ENCODE peak calls at places on chromosomes 1 and 21, in ten cellular contexts. D, V, H, Q, U, G, R, O, B and E are unnamed samples.

GRCh38 chr1:60921175-60921574 is 161.2 kb upstream of the NFIA start:
- DNase-seq in O (no peak), G (no peak), V (no peak), B (no peak), D (no peak), Q (no peak), H (no peak), U (no peak), R (peak), E (no peak)

GRCh38 chr1:108523829-108524228 is 36.1 kb upstream of the EEIG2 start:
- DNase-seq in V (no peak), G (no peak), O (no peak), U (no peak), H (no peak), D (no peak), Q (no peak), R (no peak), B (no peak), E (no peak)

GRCh38 chr1:200738348-200738732 is 353 bp upstream of the CAMSAP2 start:
- DNase-seq in B (no peak), H (no peak), R (no peak), U (no peak), V (no peak), O (no peak), G (no peak), D (no peak), Q (no peak), E (no peak)

GRCh38 chr1:63592536-63593302 is 492 bp upstream of the PGM1 start:
- DNase-seq in H (no peak), O (no peak), B (no peak), Q (no peak), U (no peak), G (no peak), D (no peak), R (no peak), V (no peak), E (no peak)

GRCh38 chr1:226569879-226570547 is 21.4 kb downstream of the STUM start:
- DNase-seq in G (no peak), U (no peak), B (no peak), H (no peak), D (peak), Q (no peak), V (peak), O (no peak), R (peak), E (no peak)

GRCh38 chr1:12038356-12039140 is 19.2 kb downstream of the MIIP start:
- DNase-seq in G (peak), Q (no peak), B (no peak), D (no peak), O (no peak), V (no peak), U (no peak), R (no peak), H (no peak), E (no peak)

GRCh38 chr1:196557797-196558196 is 50.4 kb downstream of the KCNT2 start:
- DNase-seq in V (no peak), Q (no peak), B (no peak), O (no peak), U (no peak), D (no peak), G (no peak), H (no peak), R (no peak), E (no peak)

GRCh38 chr1:156898151-156898550 is 4.6 kb downstream of the PEAR1 start:
- DNase-seq in H (no peak), B (no peak), D (peak), R (no peak), G (peak), O (peak), Q (peak), V (no peak), U (no peak), E (no peak)

GRCh38 chr1:29786195-29786594 is 549.9 kb downstream of the PTPRU start:
- DNase-seq in B (no peak), Q (no peak), U (no peak), G (no peak), H (no peak), R (no peak), V (no peak), O (no peak), D (no peak), E (no peak)

GRCh38 chr1:116498789-116499628 is 71.8 kb downstream of the CD58 start:
- DNase-seq in D (peak), O (peak), G (peak), Q (peak), B (peak), H (peak), V (peak), U (no peak), R (peak), E (peak)

GRCh38 chr1:61797045-61797755 is 54.9 kb downstream of the PATJ start:
- DNase-seq in U (no peak), O (no peak), D (no peak), V (no peak), H (no peak), G (no peak), Q (peak), R (no peak), B (no peak), E (no peak)

GRCh38 chr1:183931646-183932271 is 105.8 kb downstream of the COLGALT2 start:
- DNase-seq in H (no peak), U (no peak), D (no peak), G (no peak), V (no peak), R (no peak), Q (peak), O (no peak), B (no peak), E (no peak)

GRCh38 chr1:39776400-39776713 is 5.2 kb upstream of the OXCT2 start:
- DNase-seq in B (no peak), H (no peak), V (no peak), G (no peak), Q (no peak), R (no peak), O (no peak), U (no peak), D (no peak), E (no peak)

GRCh38 chr1:121586369-121587229 is 401.8 kb downstream of the SRGAP2C start:
- DNase-seq in V (peak), H (no peak), Q (peak), G (no peak), O (no peak), U (no peak), R (no peak), D (peak), B (no peak), E (no peak)

GRCh38 chr1:66251521-66251920 is 282.4 kb upstream of the SGIP1 start:
- DNase-seq in H (no peak), B (no peak), R (peak), U (no peak), G (no peak), Q (no peak), D (no peak), V (no peak), O (no peak), E (no peak)

GRCh38 chr1:167627865-167628641 is 2.0 kb upstream of the RCSD1 start:
- DNase-seq in B (no peak), U (no peak), V (peak), H (peak), O (no peak), R (no peak), Q (no peak), D (no peak), G (no peak), E (no peak)

GRCh38 chr21:31137951-31138350 is 99.7 kb upstream of the KRTAP19-8 start:
- DNase-seq in V (no peak), U (no peak), G (no peak), R (no peak), H (no peak), D (no peak), O (no peak), B (no peak), Q (no peak), E (no peak)

GRCh38 chr1:182608850-182609610 is 4.8 kb upstream of the RGS16 start:
- DNase-seq in G (no peak), D (peak), B (no peak), U (no peak), Q (peak), R (no peak), H (no peak), O (no peak), V (no peak), E (no peak)

GRCh38 chr1:162536511-162536910 is 25.0 kb upstream of the UAP1 start:
- DNase-seq in V (no peak), D (no peak), R (no peak), G (no peak), H (no peak), U (peak), Q (no peak), B (no peak), O (no peak), E (no peak)

GRCh38 chr1:63148825-63149645 is 173.3 kb upstream of the FOXD3 start:
- DNase-seq in B (peak), V (peak), D (peak), H (no peak), Q (peak), R (peak), U (no peak), O (no peak), G (peak), E (peak)

GRCh38 chr1:31815307-31815645 is 546 bp downstream of the SPOCD1 start:
- DNase-seq in G (no peak), O (no peak), D (no peak), V (no peak), H (no peak), B (no peak), R (no peak), U (no peak), Q (no peak), E (no peak)

GRCh38 chr1:37958690-37959089 is 11.8 kb upstream of the INPP5B start:
- DNase-seq in R (no peak), V (no peak), H (no peak), B (no peak), O (no peak), D (no peak), Q (peak), U (peak), G (no peak), E (no peak)

GRCh38 chr1:193868425-193868824 is 682.0 kb upstream of the B3GALT2 start:
- DNase-seq in G (no peak), Q (no peak), D (no peak), B (no peak), U (no peak), V (no peak), O (no peak), H (no peak), R (no peak), E (no peak)

GRCh38 chr1:229199892-229200291 is 71.0 kb upstream of the RAB4A start:
- DNase-seq in B (no peak), G (no peak), Q (no peak), U (no peak), V (no peak), O (peak), D (no peak), R (no peak), H (peak), E (no peak)

GRCh38 chr1:44015206-44015605 is 16.1 kb downstream of the SLC6A9 start:
- DNase-seq in V (no peak), U (no peak), R (no peak), Q (no peak), H (no peak), B (no peak), D (no peak), O (peak), G (no peak), E (no peak)

GRCh38 chr1:88608139-88608943 is 75.7 kb upstream of the PKN2 start:
- DNase-seq in Q (peak), O (no peak), V (no peak), B (no peak), H (peak), U (no peak), R (no peak), G (no peak), D (peak), E (no peak)

GRCh38 chr1:55309053-55309452 is 93.9 kb upstream of the USP24 start:
- DNase-seq in Q (peak), U (no peak), R (no peak), V (no peak), G (no peak), O (no peak), H (no peak), D (no peak), B (no peak), E (no peak)

GRCh38 chr1:28339551-28339950 is 10.7 kb downstream of the MED18 start:
- DNase-seq in D (no peak), H (no peak), O (no peak), R (no peak), V (no peak), G (no peak), B (no peak), U (no peak), Q (no peak), E (no peak)

DNA sequence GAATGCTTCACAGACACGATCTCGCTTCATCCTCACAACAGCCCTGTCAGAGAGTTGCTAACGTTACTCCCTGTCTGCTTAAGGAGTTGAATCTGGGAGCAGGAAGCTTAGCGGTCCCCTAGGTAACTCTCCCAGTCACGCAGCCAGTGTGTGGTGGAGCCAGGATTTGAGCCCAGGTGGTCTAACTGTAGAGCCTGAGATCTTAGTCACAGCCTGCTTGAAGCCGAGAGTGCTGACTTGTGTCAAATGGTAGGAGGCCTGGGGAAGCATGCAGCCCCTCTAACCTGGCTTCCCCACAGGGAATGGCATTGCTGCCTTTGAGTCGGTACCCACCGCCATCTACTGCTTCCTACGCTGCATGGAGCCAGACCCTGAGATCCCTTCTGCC is 4.1 kb downstream of the ADPRS start:
- DNase-seq in V (no peak), H (no peak), B (no peak), D (no peak), G (peak), Q (no peak), R (no peak), U (no peak), O (no peak), E (no peak)
- H3K27ac ChIP-seq in V (no peak), H (no peak), B (no peak), D (no peak), G (no peak), Q (no peak), R (no peak), U (no peak), O (no peak), E (peak)

DNA sequence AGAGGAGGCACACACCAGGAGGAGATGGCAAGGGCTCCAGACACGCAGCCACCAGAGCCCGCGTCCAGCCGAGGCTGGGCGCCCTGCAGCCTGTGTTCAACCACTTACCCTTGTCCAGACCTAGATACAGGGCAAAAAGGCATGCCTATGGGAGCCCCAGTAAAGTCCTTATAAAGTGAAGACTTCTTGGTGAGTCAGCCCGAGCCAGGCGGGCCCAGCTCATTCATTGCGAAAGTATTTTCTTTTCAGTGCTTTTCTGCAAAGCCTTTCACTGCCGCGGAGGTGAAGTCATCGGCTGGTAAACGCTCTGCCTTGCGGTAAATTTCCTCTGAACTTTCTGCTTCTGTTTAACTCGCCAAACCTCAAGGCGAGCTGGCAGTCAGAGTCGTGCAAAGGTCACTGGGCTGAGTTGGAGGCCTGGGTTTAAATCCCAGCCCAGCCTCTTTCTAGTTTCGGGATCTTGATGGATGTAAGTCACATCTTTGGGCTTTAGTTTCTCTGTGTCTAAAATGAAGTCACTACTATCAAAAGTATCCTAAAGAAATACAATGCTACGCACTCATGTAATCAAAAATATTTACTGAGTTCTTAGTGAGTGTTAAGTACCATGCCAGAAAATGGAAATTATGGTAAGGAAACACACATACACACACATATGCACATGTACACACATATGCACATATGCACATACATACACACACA is 54.7 kb upstream of the IFFO2 start:
- DNase-seq in V (peak), G (peak), R (no peak), H (peak), U (peak), Q (peak), O (peak), D (peak), B (peak), E (peak)
- H3K27ac ChIP-seq in V (no peak), G (peak), R (no peak), H (no peak), U (peak), Q (peak), O (peak), D (peak), B (peak), E (no peak)

DNA sequence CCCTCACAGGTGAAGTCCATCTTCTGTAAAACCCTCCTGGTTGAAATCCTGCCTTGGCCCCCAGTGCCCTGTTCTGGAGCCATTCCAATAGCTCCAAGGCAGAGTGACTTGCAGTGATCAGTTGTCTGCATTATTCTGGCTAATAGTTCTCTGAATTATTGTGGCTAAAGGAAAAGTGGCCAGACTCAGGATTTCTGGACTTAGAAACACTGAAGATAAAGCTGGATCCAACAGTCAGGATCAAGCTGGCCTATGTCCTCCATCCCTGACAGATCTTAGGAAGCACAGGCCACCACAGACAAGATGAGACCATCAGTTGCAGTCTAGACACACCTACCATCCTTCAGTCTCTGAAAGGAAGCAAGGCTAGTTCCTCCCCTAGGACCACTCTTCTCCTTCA is 801 bp upstream of the C2CD4D start:
- DNase-seq in Q (no peak), H (no peak), R (no peak), V (no peak), G (no peak), D (no peak), U (no peak), O (no peak), B (no peak), E (no peak)
- H3K27ac ChIP-seq in Q (no peak), H (peak), R (no peak), V (no peak), G (no peak), D (peak), U (peak), O (no peak), B (peak), E (peak)

GRCh38 chr1:240980342-240980741 is 368.4 kb upstream of the GREM2 start:
- DNase-seq in R (no peak), H (no peak), G (no peak), D (no peak), O (no peak), Q (no peak), B (no peak), U (no peak), V (no peak), E (no peak)
- H3K27ac ChIP-seq in R (no peak), H (no peak), G (no peak), D (no peak), O (no peak), Q (no peak), B (no peak), U (no peak), V (no peak), E (no peak)

GRCh38 chr1:228059536-228060457 is 22.7 kb upstream of the ARF1 start:
- DNase-seq in O (peak), Q (no peak), R (peak), U (peak), B (peak), D (peak), H (no peak), V (no peak), G (no peak), E (no peak)
- H3K27ac ChIP-seq in O (no peak), Q (no peak), R (no peak), U (no peak), B (no peak), D (peak), H (no peak), V (no peak), G (no peak), E (no peak)